ENCODE peak calls at places on chromosomes 13 and 19, in ten cellular contexts. One of them, this sample, is unnamed.

GRCh38 chr13:45518525-45519235 is 53.9 kb downstream of the COG3 start:
- DNase-seq in sciatic nerve: no peak
- DNase-seq in omental fat pad: no peak
- DNase-seq in stimulated activated CD4-positive, alpha-beta T cell treated with anti-CD3 and anti-CD28 coated beads, Interleukin-12 subunit alpha, Interleukin-12 subunit beta, amount 100 ng/mL, for 4 hours: no peak
- DNase-seq in neural crest cell: no peak
- DNase-seq in SW480: no peak
- DNase-seq in activated T-helper 2 cell treated with anti-CD3 and anti-CD28 coated beads, Interferon-gamma antibody, Interleukin-2, Interleukin-4, amounts not matched to agents 10 μg/mL and 5 μg/mL and 100 μg/mL, durations not matched to agents 14 hours and 24 hours and 36 hours: no peak
- DNase-seq in CD8-positive, alpha-beta T cell: no peak
- DNase-seq in natural killer cell: no peak
- DNase-seq in germinal center: no peak
- DNase-seq in this sample: no peak

GRCh38 chr19:23917856-23918255 is 3.2 kb downstream of the ZNF726 start:
- DNase-seq in sciatic nerve: no peak
- DNase-seq in omental fat pad: no peak
- DNase-seq in stimulated activated CD4-positive, alpha-beta T cell treated with anti-CD3 and anti-CD28 coated beads, Interleukin-12 subunit alpha, Interleukin-12 subunit beta, amount 100 ng/mL, for 4 hours: no peak
- DNase-seq in neural crest cell: no peak
- DNase-seq in SW480: no peak
- DNase-seq in activated T-helper 2 cell treated with anti-CD3 and anti-CD28 coated beads, Interferon-gamma antibody, Interleukin-2, Interleukin-4, amounts not matched to agents 10 μg/mL and 5 μg/mL and 100 μg/mL, durations not matched to agents 14 hours and 24 hours and 36 hours: no peak
- DNase-seq in CD8-positive, alpha-beta T cell: no peak
- DNase-seq in natural killer cell: no peak
- DNase-seq in germinal center: no peak
- DNase-seq in this sample: no peak

GRCh38 chr19:4373601-4374441 is 26.5 kb downstream of the SH3GL1 start:
- DNase-seq in sciatic nerve: no peak
- DNase-seq in omental fat pad: no peak
- DNase-seq in stimulated activated CD4-positive, alpha-beta T cell treated with anti-CD3 and anti-CD28 coated beads, Interleukin-12 subunit alpha, Interleukin-12 subunit beta, amount 100 ng/mL, for 4 hours: no peak
- DNase-seq in neural crest cell: no peak
- DNase-seq in SW480: peak
- DNase-seq in activated T-helper 2 cell treated with anti-CD3 and anti-CD28 coated beads, Interferon-gamma antibody, Interleukin-2, Interleukin-4, amounts not matched to agents 10 μg/mL and 5 μg/mL and 100 μg/mL, durations not matched to agents 14 hours and 24 hours and 36 hours: no peak
- DNase-seq in CD8-positive, alpha-beta T cell: no peak
- DNase-seq in natural killer cell: no peak
- DNase-seq in germinal center: no peak
- DNase-seq in this sample: no peak

GRCh38 chr13:29131159-29131558 is 311.0 kb downstream of the MTUS2 start:
- DNase-seq in sciatic nerve: no peak
- DNase-seq in omental fat pad: no peak
- DNase-seq in stimulated activated CD4-positive, alpha-beta T cell treated with anti-CD3 and anti-CD28 coated beads, Interleukin-12 subunit alpha, Interleukin-12 subunit beta, amount 100 ng/mL, for 4 hours: no peak
- DNase-seq in neural crest cell: no peak
- DNase-seq in SW480: no peak
- DNase-seq in activated T-helper 2 cell treated with anti-CD3 and anti-CD28 coated beads, Interferon-gamma antibody, Interleukin-2, Interleukin-4, amounts not matched to agents 10 μg/mL and 5 μg/mL and 100 μg/mL, durations not matched to agents 14 hours and 24 hours and 36 hours: no peak
- DNase-seq in CD8-positive, alpha-beta T cell: no peak
- DNase-seq in natural killer cell: no peak
- DNase-seq in germinal center: no peak
- DNase-seq in this sample: no peak

GRCh38 chr13:49086711-49087110 is 111.0 kb downstream of the FNDC3A start:
- DNase-seq in sciatic nerve: no peak
- DNase-seq in omental fat pad: no peak
- DNase-seq in stimulated activated CD4-positive, alpha-beta T cell treated with anti-CD3 and anti-CD28 coated beads, Interleukin-12 subunit alpha, Interleukin-12 subunit beta, amount 100 ng/mL, for 4 hours: no peak
- DNase-seq in neural crest cell: no peak
- DNase-seq in SW480: no peak
- DNase-seq in activated T-helper 2 cell treated with anti-CD3 and anti-CD28 coated beads, Interferon-gamma antibody, Interleukin-2, Interleukin-4, amounts not matched to agents 10 μg/mL and 5 μg/mL and 100 μg/mL, durations not matched to agents 14 hours and 24 hours and 36 hours: no peak
- DNase-seq in CD8-positive, alpha-beta T cell: no peak
- DNase-seq in natural killer cell: no peak
- DNase-seq in germinal center: no peak
- DNase-seq in this sample: no peak

GRCh38 chr19:12052571-12053169 is at the start of gene ZNF878:
- DNase-seq in sciatic nerve: peak
- DNase-seq in omental fat pad: peak
- DNase-seq in stimulated activated CD4-positive, alpha-beta T cell treated with anti-CD3 and anti-CD28 coated beads, Interleukin-12 subunit alpha, Interleukin-12 subunit beta, amount 100 ng/mL, for 4 hours: peak
- DNase-seq in neural crest cell: peak
- DNase-seq in SW480: peak
- DNase-seq in activated T-helper 2 cell treated with anti-CD3 and anti-CD28 coated beads, Interferon-gamma antibody, Interleukin-2, Interleukin-4, amounts not matched to agents 10 μg/mL and 5 μg/mL and 100 μg/mL, durations not matched to agents 14 hours and 24 hours and 36 hours: peak
- DNase-seq in CD8-positive, alpha-beta T cell: peak
- DNase-seq in natural killer cell: peak
- DNase-seq in germinal center: peak
- DNase-seq in this sample: no peak

GRCh38 chr19:32866564-32867265 is 2.9 kb downstream of the SLC7A9 start:
- DNase-seq in sciatic nerve: no peak
- DNase-seq in omental fat pad: no peak
- DNase-seq in stimulated activated CD4-positive, alpha-beta T cell treated with anti-CD3 and anti-CD28 coated beads, Interleukin-12 subunit alpha, Interleukin-12 subunit beta, amount 100 ng/mL, for 4 hours: no peak
- DNase-seq in neural crest cell: no peak
- DNase-seq in SW480: no peak
- DNase-seq in activated T-helper 2 cell treated with anti-CD3 and anti-CD28 coated beads, Interferon-gamma antibody, Interleukin-2, Interleukin-4, amounts not matched to agents 10 μg/mL and 5 μg/mL and 100 μg/mL, durations not matched to agents 14 hours and 24 hours and 36 hours: no peak
- DNase-seq in CD8-positive, alpha-beta T cell: no peak
- DNase-seq in natural killer cell: no peak
- DNase-seq in germinal center: no peak
- DNase-seq in this sample: no peak

GRCh38 chr13:76848596-76848995 is 37.6 kb downstream of the KCTD12 start:
- DNase-seq in sciatic nerve: no peak
- DNase-seq in omental fat pad: no peak
- DNase-seq in stimulated activated CD4-positive, alpha-beta T cell treated with anti-CD3 and anti-CD28 coated beads, Interleukin-12 subunit alpha, Interleukin-12 subunit beta, amount 100 ng/mL, for 4 hours: no peak
- DNase-seq in neural crest cell: no peak
- DNase-seq in SW480: no peak
- DNase-seq in activated T-helper 2 cell treated with anti-CD3 and anti-CD28 coated beads, Interferon-gamma antibody, Interleukin-2, Interleukin-4, amounts not matched to agents 10 μg/mL and 5 μg/mL and 100 μg/mL, durations not matched to agents 14 hours and 24 hours and 36 hours: no peak
- DNase-seq in CD8-positive, alpha-beta T cell: no peak
- DNase-seq in natural killer cell: no peak
- DNase-seq in germinal center: no peak
- DNase-seq in this sample: no peak

GRCh38 chr19:6073858-6074708 is 36.2 kb downstream of the RFX2 start:
- DNase-seq in sciatic nerve: peak
- DNase-seq in omental fat pad: no peak
- DNase-seq in stimulated activated CD4-positive, alpha-beta T cell treated with anti-CD3 and anti-CD28 coated beads, Interleukin-12 subunit alpha, Interleukin-12 subunit beta, amount 100 ng/mL, for 4 hours: no peak
- DNase-seq in neural crest cell: no peak
- DNase-seq in SW480: no peak
- DNase-seq in activated T-helper 2 cell treated with anti-CD3 and anti-CD28 coated beads, Interferon-gamma antibody, Interleukin-2, Interleukin-4, amounts not matched to agents 10 μg/mL and 5 μg/mL and 100 μg/mL, durations not matched to agents 14 hours and 24 hours and 36 hours: no peak
- DNase-seq in CD8-positive, alpha-beta T cell: no peak
- DNase-seq in natural killer cell: no peak
- DNase-seq in germinal center: no peak
- DNase-seq in this sample: no peak

This sample was measured in CD4-positive, alpha-beta memory T cell.